ENCODE peak calls at places on chromosomes 6 and 20, in six cellular contexts. X, M, S, L, E and V are unnamed samples.

GRCh38 chr6:17115251-17116089 is 13.6 kb downstream of the STMND1 start:
- DNase-seq in X (no peak), M (no peak), S (no peak), L (no peak), E (no peak), V (no peak)

GRCh38 chr6:42710316-42710715 is 12.1 kb downstream of the PRPH2 start:
- DNase-seq in X (no peak), M (no peak), S (no peak), L (no peak), E (peak; percentile 31), V (peak; percentile 68)

GRCh38 chr6:125524356-125524755 is 222.6 kb upstream of the HDDC2 start:
- DNase-seq in X (no peak), M (no peak), S (no peak), L (no peak), E (no peak), V (no peak)

GRCh38 chr20:24727795-24728194 is 221.3 kb upstream of the CST7 start:
- DNase-seq in X (no peak), M (no peak), S (no peak), L (no peak), E (no peak), V (no peak)

GRCh38 chr6:28727559-28728211 is 196.1 kb downstream of the TRIM27 start:
- DNase-seq in X (no peak), M (no peak), S (no peak), L (no peak), E (no peak), V (no peak)

GRCh38 chr6:104700371-104701185 is 159.1 kb downstream of the HACE1 start:
- DNase-seq in X (no peak), M (no peak), S (no peak), L (no peak), E (no peak), V (no peak)

GRCh38 chr20:64169089-64169560 is 4.9 kb downstream of the MYT1 start:
- DNase-seq in X (no peak), M (no peak), S (no peak), L (no peak), E (peak; percentile 46), V (no peak)

GRCh38 chr6:3631862-3632261 is 119.7 kb downstream of the PXDC1 start:
- DNase-seq in X (no peak), M (no peak), S (no peak), L (no peak), E (no peak), V (no peak)

GRCh38 chr6:44949595-44950201 is 378.4 kb upstream of the RUNX2 start:
- DNase-seq in X (no peak), M (no peak), S (no peak), L (no peak), E (no peak), V (no peak)

GRCh38 chr20:50381771-50382593 is 128.2 kb upstream of the PTPN1 start:
- DNase-seq in X (no peak), M (no peak), S (peak; percentile 61), L (no peak), E (no peak), V (no peak)

GRCh38 chr6:27136077-27136644 is 111.3 kb upstream of the PRSS16 start:
- DNase-seq in X (no peak), M (no peak), S (no peak), L (no peak), E (no peak), V (no peak)

GRCh38 chr20:37239026-37239451 is 22.6 kb downstream of the GHRH start:
- DNase-seq in X (no peak), M (no peak), S (no peak), L (peak; percentile 2), E (no peak), V (no peak)

GRCh38 chr6:146898069-146898887 is 299.5 kb downstream of the ADGB start:
- DNase-seq in X (no peak), M (no peak), S (no peak), L (no peak), E (no peak), V (no peak)

DNA sequence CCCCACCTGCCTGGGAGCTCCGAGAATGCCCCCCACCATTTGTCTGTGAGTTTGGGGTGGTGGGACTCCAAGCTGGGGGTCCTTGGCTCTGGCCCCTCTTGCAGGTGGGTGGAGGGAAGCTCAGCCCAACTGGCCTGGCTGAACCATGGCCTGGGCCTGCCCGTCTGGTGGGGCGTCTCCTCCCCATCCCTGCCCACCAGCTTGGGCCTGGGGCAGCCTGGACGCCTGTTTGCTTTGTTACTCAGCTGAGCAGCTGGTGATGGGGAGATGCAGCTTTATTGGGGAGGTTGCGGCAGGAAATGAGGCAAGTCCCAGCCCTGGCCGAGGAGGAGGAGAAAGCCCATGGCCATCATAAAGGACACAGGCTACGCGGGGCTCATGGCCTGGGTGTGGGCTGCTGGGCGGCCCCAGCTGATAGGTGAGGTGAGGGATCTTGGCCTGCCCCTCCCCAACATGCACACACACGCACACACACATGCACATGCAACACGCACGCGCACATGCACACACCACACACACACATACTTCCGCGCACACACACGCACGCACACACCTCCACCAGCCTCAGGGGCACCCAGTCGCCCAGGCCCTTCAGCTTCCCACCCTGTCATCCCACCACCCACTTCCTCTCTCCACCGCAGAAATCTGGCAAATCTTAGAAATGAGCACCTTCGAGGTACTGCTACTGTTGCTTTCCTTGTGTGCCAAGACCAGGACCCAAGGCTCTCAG is 1.4 kb downstream of the SPDEF start:
- DNase-seq in X (no peak), M (no peak), S (no peak), L (no peak), E (peak; percentile 54), V (no peak)
- H3K4me3 ChIP-seq in X (no peak overlapping the region), M (no peak overlapping the region), S (no peak overlapping the region), L (no peak overlapping the region), E (no peak overlapping the region), V (no peak overlapping the region)

GRCh38 chr6:152240436-152240835 is 396.7 kb downstream of the SYNE1 start:
- DNase-seq in X (no peak), M (no peak), S (no peak), L (no peak), E (no peak), V (no peak)
- H3K36me3 ChIP-seq in X (peaks cover 43% of the 10 kb centered on the region), M (no peaks in the 10 kb centered on the region), S (peaks cover 9% of the 10 kb centered on the region), L (peaks cover 62% of the 10 kb centered on the region), E (peaks cover 71% of the 10 kb centered on the region), V (no peaks in the 10 kb centered on the region)

DNA sequence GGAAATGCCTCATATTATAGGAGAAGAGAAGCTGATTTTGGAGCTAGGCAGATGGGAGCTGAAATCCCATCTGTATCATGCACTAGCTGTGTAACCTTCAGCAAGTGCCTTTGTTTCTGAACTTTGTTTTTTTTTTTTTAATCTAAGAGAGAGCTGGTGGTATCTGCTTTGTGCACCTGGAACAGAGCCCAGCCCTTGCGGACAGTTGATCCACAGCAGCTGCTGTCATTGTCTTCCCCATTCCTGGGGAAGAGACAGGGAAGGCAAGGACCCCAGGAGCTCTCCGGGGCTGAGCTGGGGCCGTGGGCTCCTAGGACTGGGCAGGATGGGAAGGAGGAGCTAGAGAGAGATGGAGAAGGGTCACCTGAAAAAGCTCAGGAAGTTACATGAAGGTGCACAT is 92.1 kb downstream of the SYNJ2 start:
- DNase-seq in X (no peak), M (peak; percentile 46), S (no peak), L (no peak), E (no peak), V (no peak)
- H3K4me3 ChIP-seq in X (no peak overlapping the region), M (no peak overlapping the region), S (no peak overlapping the region), L (no peak overlapping the region), E (no peak overlapping the region), V (no peak overlapping the region)

GRCh38 chr6:33694977-33695376 is 16.5 kb downstream of the UQCC2 start:
- DNase-seq in X (no peak), M (no peak), S (no peak), L (no peak), E (peak; percentile 56), V (peak; percentile 36)

GRCh38 chr6:33692078-33692759 is 19.3 kb downstream of the UQCC2 start:
- DNase-seq in X (peak; percentile 40), M (no peak), S (no peak), L (no peak), E (peak; percentile 72), V (peak; percentile 80)

GRCh38 chr6:33694401-33694931 is 17.0 kb downstream of the UQCC2 start:
- DNase-seq in X (no peak), M (no peak), S (no peak), L (no peak), E (peak; percentile 70), V (peak; percentile 48)

GRCh38 chr6:33692760-33693158 is 18.7 kb downstream of the UQCC2 start:
- DNase-seq in X (no peak), M (no peak), S (peak; percentile 74), L (peak; percentile 78), E (peak; percentile 86), V (no peak)

DNA sequence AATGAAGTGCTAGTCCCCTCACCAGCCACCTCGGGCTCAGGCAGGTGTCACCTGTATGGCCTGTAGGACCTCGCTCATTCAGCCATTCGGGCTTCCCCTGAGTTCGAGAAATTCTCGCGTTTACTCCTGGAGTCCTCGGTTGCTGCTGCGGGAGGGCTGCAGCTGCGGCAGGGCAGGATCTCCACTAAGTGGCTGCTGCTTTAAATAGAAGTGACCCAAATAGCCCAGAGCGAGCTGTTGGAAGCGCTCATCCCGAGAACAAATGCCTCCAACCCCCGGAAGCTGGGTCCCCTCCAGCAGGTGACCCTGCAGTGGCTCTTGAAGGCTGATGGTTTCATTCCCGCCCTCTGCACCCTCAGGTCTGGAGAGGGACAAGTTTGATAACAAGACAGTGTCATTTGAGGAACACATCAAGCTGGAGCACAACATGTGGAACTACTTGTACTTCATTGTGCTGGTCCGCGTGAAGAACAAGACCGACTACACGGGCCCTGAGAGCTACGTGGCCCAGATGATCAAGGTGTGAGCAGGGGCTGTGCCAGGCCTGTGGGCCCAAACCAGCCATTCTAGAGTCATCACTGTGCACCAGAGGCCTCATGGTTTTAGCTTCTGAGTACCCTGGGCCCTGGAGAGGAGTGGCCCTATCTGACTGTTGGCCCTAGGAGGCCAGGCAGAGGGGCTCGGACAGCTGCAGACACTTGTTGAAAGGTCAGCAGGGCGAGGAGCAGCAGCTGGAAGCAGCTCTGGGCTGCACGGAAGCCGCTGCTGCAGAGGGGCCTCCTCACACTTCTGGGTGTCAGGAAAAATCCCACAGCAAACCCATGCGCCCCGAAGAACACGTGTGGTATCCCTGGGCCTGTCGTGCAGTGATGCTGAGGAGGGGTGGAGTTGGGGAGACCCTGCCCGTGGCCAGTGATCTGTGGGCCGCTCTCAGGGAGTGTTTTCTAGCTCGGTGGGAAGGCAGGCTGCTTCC is 18.0 kb downstream of the UQCC2 start:
- DNase-seq in X (no peak), M (no peak), S (no peak), L (no peak), E (peak; percentile 71), V (peak; percentile 41)
- H3K36me3 ChIP-seq in X (no peaks in the 10 kb centered on the region), M (no peaks in the 10 kb centered on the region), S (no peaks in the 10 kb centered on the region), L (peaks cover 10% of the 10 kb centered on the region), E (peaks cover 12% of the 10 kb centered on the region), V (peaks cover 29% of the 10 kb centered on the region)